ENCODE peak calls at places on chromosomes 16 and 17, in six cellular contexts. One of them, this sample, is unnamed.

GRCh38 chr16:791131-791530 is 2.7 kb downstream of the CHTF18 start:
- DNase-seq in H1: no peak
- DNase-seq in adrenal gland: no peak
- DNase-seq in tibial artery: no peak
- DNase-seq in H9: no peak
- DNase-seq in A549: no peak
- DNase-seq in this sample: no peak

GRCh38 chr17:52828621-52829020 is 670.1 kb upstream of the CA10 start:
- DNase-seq in H1: no peak
- DNase-seq in adrenal gland: no peak
- DNase-seq in tibial artery: no peak
- DNase-seq in H9: no peak
- DNase-seq in A549: no peak
- DNase-seq in this sample: no peak

GRCh38 chr16:83802135-83802534 is 5.6 kb upstream of the HSBP1 start:
- DNase-seq in H1: no peak
- DNase-seq in adrenal gland: no peak
- DNase-seq in tibial artery: no peak
- DNase-seq in H9: no peak
- DNase-seq in A549: no peak
- DNase-seq in this sample: no peak

GRCh38 chr17:47801176-47801765 is 20.3 kb downstream of the OSBPL7 start:
- DNase-seq in H1: no peak
- DNase-seq in adrenal gland: no peak
- DNase-seq in tibial artery: no peak
- DNase-seq in H9: no peak
- DNase-seq in A549: no peak
- DNase-seq in this sample: no peak

GRCh38 chr16:56534847-56535383 is 15.1 kb upstream of the BBS2 start:
- DNase-seq in H1: no peak
- DNase-seq in adrenal gland: no peak
- DNase-seq in tibial artery: no peak
- DNase-seq in H9: no peak
- DNase-seq in A549: no peak
- DNase-seq in this sample: no peak

GRCh38 chr16:55372792-55373488 is 48.9 kb downstream of the IRX6 start:
- DNase-seq in H1: no peak
- DNase-seq in adrenal gland: no peak
- DNase-seq in tibial artery: no peak
- DNase-seq in H9: no peak
- DNase-seq in A549: no peak
- DNase-seq in this sample: no peak

GRCh38 chr16:73033271-73033998 is 14.5 kb downstream of the ZFHX3 start:
- DNase-seq in H1: no peak
- DNase-seq in adrenal gland: no peak
- DNase-seq in tibial artery: no peak
- DNase-seq in H9: peak
- DNase-seq in A549: no peak
- DNase-seq in this sample: no peak

GRCh38 chr16:53745126-53745525 is 41.2 kb downstream of the FTO start:
- DNase-seq in H1: no peak
- DNase-seq in adrenal gland: peak
- DNase-seq in tibial artery: no peak
- DNase-seq in H9: no peak
- DNase-seq in A549: no peak
- DNase-seq in this sample: no peak

GRCh38 chr17:42760652-42761581 is at the start of gene RAMP2:
- DNase-seq in H1: no peak
- DNase-seq in adrenal gland: no peak
- DNase-seq in tibial artery: no peak
- DNase-seq in H9: no peak
- DNase-seq in A549: peak
- DNase-seq in this sample: peak

GRCh38 chr17:72305964-72306551 is 185.2 kb downstream of the SOX9 start:
- DNase-seq in H1: no peak
- DNase-seq in adrenal gland: no peak
- DNase-seq in tibial artery: peak
- DNase-seq in H9: no peak
- DNase-seq in A549: no peak
- DNase-seq in this sample: peak

DNA sequence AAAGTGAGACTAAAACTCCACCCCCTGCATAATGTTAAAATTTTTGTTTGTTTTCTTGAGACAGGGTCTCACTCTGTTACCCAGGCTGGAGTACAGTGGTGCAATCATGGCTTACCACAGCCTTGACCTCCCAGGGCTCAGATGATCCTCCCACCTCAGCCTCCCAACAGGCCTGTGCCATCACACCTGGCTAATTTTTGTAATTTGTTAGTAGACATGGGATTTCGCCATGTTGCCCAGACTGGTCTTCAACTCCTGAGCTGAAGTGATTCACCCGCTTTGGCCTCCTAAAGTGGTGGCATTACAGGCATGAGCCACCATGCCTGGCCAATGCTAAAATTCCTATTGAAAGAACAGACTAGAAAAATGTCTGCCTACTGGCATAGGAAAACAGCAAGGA is 103.8 kb downstream of the TRIM37 start:
- DNase-seq in H1: no peak
- DNase-seq in adrenal gland: peak
- DNase-seq in tibial artery: no peak
- DNase-seq in H9: no peak
- DNase-seq in A549: no peak
- DNase-seq in this sample: no peak
- H3K27ac ChIP-seq in H1: no peak
- H3K27ac ChIP-seq in adrenal gland: no peak
- H3K27ac ChIP-seq in tibial artery: peak
- H3K27ac ChIP-seq in H9: no peak
- H3K27ac ChIP-seq in A549: no peak
- H3K27ac ChIP-seq in this sample: no peak

GRCh38 chr17:65699459-65699858 is 138.0 kb upstream of the AXIN2 start:
- DNase-seq in H1: no peak
- DNase-seq in adrenal gland: no peak
- DNase-seq in tibial artery: no peak
- DNase-seq in H9: no peak
- DNase-seq in A549: no peak
- DNase-seq in this sample: no peak
- H3K27ac ChIP-seq in H1: no peak
- H3K27ac ChIP-seq in adrenal gland: no peak
- H3K27ac ChIP-seq in tibial artery: no peak
- H3K27ac ChIP-seq in H9: no peak
- H3K27ac ChIP-seq in A549: no peak
- H3K27ac ChIP-seq in this sample: no peak

GRCh38 chr16:17417740-17418139 is 53.0 kb downstream of the XYLT1 start:
- DNase-seq in H1: no peak
- DNase-seq in adrenal gland: no peak
- DNase-seq in tibial artery: no peak
- DNase-seq in H9: no peak
- DNase-seq in A549: no peak
- DNase-seq in this sample: no peak
- H3K27ac ChIP-seq in H1: no peak
- H3K27ac ChIP-seq in adrenal gland: no peak
- H3K27ac ChIP-seq in tibial artery: peak
- H3K27ac ChIP-seq in H9: no peak
- H3K27ac ChIP-seq in A549: no peak
- H3K27ac ChIP-seq in this sample: no peak

GRCh38 chr16:67445441-67445912 is 14.6 kb downstream of the HSD11B2 start:
- DNase-seq in H1: no peak
- DNase-seq in adrenal gland: peak
- DNase-seq in tibial artery: no peak
- DNase-seq in H9: no peak
- DNase-seq in A549: no peak
- DNase-seq in this sample: no peak
- H3K27ac ChIP-seq in H1: no peak
- H3K27ac ChIP-seq in adrenal gland: no peak
- H3K27ac ChIP-seq in tibial artery: no peak
- H3K27ac ChIP-seq in H9: no peak
- H3K27ac ChIP-seq in A549: no peak
- H3K27ac ChIP-seq in this sample: no peak

GRCh38 chr17:77320501-77321256 is 179.9 kb downstream of the SEC14L1 start:
- DNase-seq in H1: no peak
- DNase-seq in adrenal gland: peak
- DNase-seq in tibial artery: peak
- DNase-seq in H9: no peak
- DNase-seq in A549: no peak
- DNase-seq in this sample: peak
- H3K27ac ChIP-seq in H1: no peak
- H3K27ac ChIP-seq in adrenal gland: peak
- H3K27ac ChIP-seq in tibial artery: peak
- H3K27ac ChIP-seq in H9: no peak
- H3K27ac ChIP-seq in A549: peak
- H3K27ac ChIP-seq in this sample: peak

GRCh38 chr17:76567634-76568432 is 17.8 kb downstream of the ST6GALNAC2 start:
- DNase-seq in H1: no peak
- DNase-seq in adrenal gland: no peak
- DNase-seq in tibial artery: no peak
- DNase-seq in H9: peak
- DNase-seq in A549: no peak
- DNase-seq in this sample: no peak

GRCh38 chr17:76566613-76566943 is 19.1 kb downstream of the ST6GALNAC2 start:
- DNase-seq in H1: no peak
- DNase-seq in adrenal gland: no peak
- DNase-seq in tibial artery: no peak
- DNase-seq in H9: peak
- DNase-seq in A549: no peak
- DNase-seq in this sample: no peak

GRCh38 chr17:76568771-76569170 is 16.9 kb downstream of the ST6GALNAC2 start:
- DNase-seq in H1: no peak
- DNase-seq in adrenal gland: no peak
- DNase-seq in tibial artery: no peak
- DNase-seq in H9: peak
- DNase-seq in A549: no peak
- DNase-seq in this sample: no peak

GRCh38 chr17:76566988-76567431 is 18.6 kb downstream of the ST6GALNAC2 start:
- DNase-seq in H1: no peak
- DNase-seq in adrenal gland: no peak
- DNase-seq in tibial artery: no peak
- DNase-seq in H9: peak
- DNase-seq in A549: no peak
- DNase-seq in this sample: no peak

DNA sequence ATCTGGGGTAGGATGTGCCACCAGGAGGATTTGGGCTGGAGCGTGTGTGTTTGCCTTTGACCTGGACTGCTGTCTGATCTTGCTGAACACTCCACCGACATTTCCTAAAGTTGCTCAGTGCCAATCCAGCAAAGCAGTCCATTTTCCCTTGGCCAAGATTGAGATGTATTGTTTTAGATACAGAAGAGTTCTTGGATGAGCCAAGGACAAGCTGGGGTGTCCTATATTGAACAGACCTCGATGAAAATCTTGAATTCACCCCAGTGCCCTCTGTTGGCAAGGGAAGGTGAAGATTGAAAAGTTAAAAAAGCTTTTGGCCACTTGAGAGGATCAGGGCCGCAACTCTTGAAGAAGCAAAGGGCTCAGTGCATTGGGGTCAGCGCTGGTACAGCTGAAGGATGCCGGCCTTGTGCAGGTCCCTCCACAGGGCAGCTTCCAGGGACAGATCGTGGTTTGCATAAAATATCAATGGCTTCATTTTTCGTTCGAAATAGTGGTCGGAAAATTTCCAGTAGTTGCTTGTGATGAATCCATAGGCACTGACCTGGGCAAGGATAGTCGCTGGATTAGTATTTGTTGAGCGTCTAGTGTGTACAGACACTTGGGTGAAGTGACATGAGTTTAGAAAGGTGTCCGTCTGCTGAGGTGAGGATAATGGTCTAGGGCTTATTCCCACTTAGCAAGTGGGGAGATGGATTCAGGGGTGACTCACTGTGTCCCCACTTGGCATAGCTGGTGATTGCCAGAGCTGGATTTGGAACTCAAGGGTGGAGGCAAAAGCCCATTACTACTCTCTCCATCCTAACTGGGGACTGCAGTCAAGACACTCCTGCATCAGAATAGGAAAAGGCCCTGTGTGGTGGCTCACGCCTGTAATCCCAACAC is 19.7 kb downstream of the ST6GALNAC2 start:
- DNase-seq in H1: no peak
- DNase-seq in adrenal gland: no peak
- DNase-seq in tibial artery: no peak
- DNase-seq in H9: peak
- DNase-seq in A549: no peak
- DNase-seq in this sample: no peak
- H3K27ac ChIP-seq in H1: peak
- H3K27ac ChIP-seq in adrenal gland: no peak
- H3K27ac ChIP-seq in tibial artery: no peak
- H3K27ac ChIP-seq in H9: no peak
- H3K27ac ChIP-seq in A549: no peak
- H3K27ac ChIP-seq in this sample: no peak

GRCh38 chr17:41664587-41665565 is 23.8 kb upstream of the EIF1 start:
- DNase-seq in H1: no peak
- DNase-seq in adrenal gland: no peak
- DNase-seq in tibial artery: no peak
- DNase-seq in H9: no peak
- DNase-seq in A549: no peak
- DNase-seq in this sample: peak
- H3K27ac ChIP-seq in H1: no peak
- H3K27ac ChIP-seq in adrenal gland: no peak
- H3K27ac ChIP-seq in tibial artery: peak
- H3K27ac ChIP-seq in H9: no peak
- H3K27ac ChIP-seq in A549: peak
- H3K27ac ChIP-seq in this sample: no peak

GRCh38 chr17:2251098-2251497 is 52.5 kb downstream of the SMG6 start:
- DNase-seq in H1: no peak
- DNase-seq in adrenal gland: no peak
- DNase-seq in tibial artery: no peak
- DNase-seq in H9: no peak
- DNase-seq in A549: no peak
- DNase-seq in this sample: no peak

GRCh38 chr17:2250140-2251095 is 53.2 kb downstream of the SMG6 start:
- DNase-seq in H1: no peak
- DNase-seq in adrenal gland: no peak
- DNase-seq in tibial artery: no peak
- DNase-seq in H9: no peak
- DNase-seq in A549: no peak
- DNase-seq in this sample: no peak

GRCh38 chr17:2253768-2254406 is 49.7 kb downstream of the SMG6 start:
- DNase-seq in H1: no peak
- DNase-seq in adrenal gland: no peak
- DNase-seq in tibial artery: no peak
- DNase-seq in H9: no peak
- DNase-seq in A549: no peak
- DNase-seq in this sample: no peak

GRCh38 chr17:2253362-2253761 is 50.2 kb downstream of the SMG6 start:
- DNase-seq in H1: no peak
- DNase-seq in adrenal gland: no peak
- DNase-seq in tibial artery: no peak
- DNase-seq in H9: no peak
- DNase-seq in A549: no peak
- DNase-seq in this sample: no peak
- H3K27ac ChIP-seq in H1: no peak
- H3K27ac ChIP-seq in adrenal gland: no peak
- H3K27ac ChIP-seq in tibial artery: no peak
- H3K27ac ChIP-seq in H9: no peak
- H3K27ac ChIP-seq in A549: no peak
- H3K27ac ChIP-seq in this sample: no peak

DNA sequence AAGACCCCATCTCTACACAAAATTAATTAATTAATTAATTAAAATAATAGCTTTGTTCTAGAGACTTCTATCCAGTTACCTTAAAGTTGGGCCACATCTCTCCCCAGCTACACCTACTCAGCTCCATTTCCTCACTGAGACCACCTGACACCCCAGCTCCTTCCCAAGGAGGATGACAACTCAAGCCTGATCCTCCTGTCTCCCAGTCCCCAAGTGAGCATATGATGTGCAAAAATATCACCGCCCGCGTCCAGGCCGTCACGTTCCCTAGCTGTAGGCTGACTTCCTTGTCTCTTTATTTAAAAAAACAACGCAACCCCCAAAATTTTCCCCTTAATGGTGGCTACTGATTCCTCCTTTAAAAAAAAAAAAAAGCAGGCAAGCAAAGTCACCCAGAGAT is 120.2 kb upstream of the RCVRN start:
- DNase-seq in H1: no peak
- DNase-seq in adrenal gland: no peak
- DNase-seq in tibial artery: no peak
- DNase-seq in H9: no peak
- DNase-seq in A549: no peak
- DNase-seq in this sample: no peak
- H3K27ac ChIP-seq in H1: no peak
- H3K27ac ChIP-seq in adrenal gland: no peak
- H3K27ac ChIP-seq in tibial artery: no peak
- H3K27ac ChIP-seq in H9: no peak
- H3K27ac ChIP-seq in A549: no peak
- H3K27ac ChIP-seq in this sample: no peak